ENCODE peak calls at places on chromosomes 2 and 18, in ten cellular contexts. G is GM12878, H is epithelial cell of esophagus, V is breast epithelium, O is Caco-2, F is hepatocyte, P is fibroblast of mammary gland, W is GM12865, B is K562, N is prostate gland. Z is an unnamed sample.

GRCh38 chr18:40821596-40822243 is 1133.3 kb upstream of the PIK3C3 start:
- DNase-seq in V (no peak), B (no peak), O (no peak), W (no peak), P (no peak), F (no peak), N (no peak), H (no peak), G (no peak), Z (no peak)

GRCh38 chr18:63099848-63100625 is 219.5 kb downstream of the BCL2 start:
- DNase-seq in P (no peak), N (no peak), G (peak), O (peak), H (no peak), V (no peak), W (no peak), F (peak), B (no peak), Z (no peak)

GRCh38 chr18:11154369-11154982 is 5.1 kb upstream of the PIEZO2 start:
- DNase-seq in O (peak), G (peak), B (peak), N (no peak), F (peak), H (peak), V (no peak), W (peak), P (peak), Z (peak)

GRCh38 chr2:186894478-186894877 is 45.5 kb upstream of the ZSWIM2 start:
- DNase-seq in V (no peak), O (no peak), B (no peak), G (no peak), H (no peak), N (no peak), P (no peak), W (no peak), F (no peak), Z (no peak)

GRCh38 chr2:240568678-240569522 is 616 bp downstream of the RNPEPL1 start:
- DNase-seq in O (peak), G (no peak), V (peak), F (peak), H (peak), P (peak), W (peak), B (peak), N (peak), Z (peak)

GRCh38 chr2:126704434-126705165 is 48.6 kb downstream of the GYPC start:
- DNase-seq in V (no peak), N (no peak), G (no peak), O (no peak), P (peak), H (no peak), F (no peak), B (no peak), W (no peak), Z (no peak)

GRCh38 chr18:79585395-79586370 is 93.9 kb upstream of the CTDP1 start:
- DNase-seq in F (no peak), W (no peak), O (no peak), G (no peak), V (peak), N (no peak), P (no peak), H (no peak), B (peak), Z (no peak)

GRCh38 chr2:193153576-193153975 is 958.8 kb upstream of the TMEFF2 start:
- DNase-seq in P (no peak), O (no peak), N (no peak), H (peak), V (no peak), W (no peak), G (no peak), F (no peak), B (no peak), Z (no peak)

GRCh38 chr18:607930-608329 is 11.1 kb downstream of the CLUL1 start:
- DNase-seq in P (no peak), G (no peak), H (no peak), W (no peak), B (no peak), F (no peak), N (no peak), V (no peak), O (no peak), Z (no peak)

GRCh38 chr2:47032773-47033101 is 117.1 kb upstream of the MCFD2 start:
- DNase-seq in V (no peak), P (no peak), H (no peak), G (no peak), N (no peak), O (no peak), B (no peak), F (no peak), W (no peak), Z (no peak)

GRCh38 chr2:47031909-47032668 is 116.5 kb upstream of the MCFD2 start:
- DNase-seq in V (no peak), B (no peak), F (peak), H (peak), N (no peak), P (no peak), G (no peak), O (peak), W (no peak), Z (no peak)

GRCh38 chr2:47035615-47036488 is 119.3 kb downstream of the STPG4 start:
- DNase-seq in W (no peak), N (no peak), P (no peak), V (no peak), B (no peak), O (peak), H (no peak), G (no peak), F (no peak), Z (no peak)

GRCh38 chr2:47034973-47035609 is 119.5 kb upstream of the MCFD2 start:
- DNase-seq in F (peak), O (peak), B (no peak), H (no peak), P (no peak), G (peak), W (peak), N (no peak), V (no peak), Z (no peak)

DNA sequence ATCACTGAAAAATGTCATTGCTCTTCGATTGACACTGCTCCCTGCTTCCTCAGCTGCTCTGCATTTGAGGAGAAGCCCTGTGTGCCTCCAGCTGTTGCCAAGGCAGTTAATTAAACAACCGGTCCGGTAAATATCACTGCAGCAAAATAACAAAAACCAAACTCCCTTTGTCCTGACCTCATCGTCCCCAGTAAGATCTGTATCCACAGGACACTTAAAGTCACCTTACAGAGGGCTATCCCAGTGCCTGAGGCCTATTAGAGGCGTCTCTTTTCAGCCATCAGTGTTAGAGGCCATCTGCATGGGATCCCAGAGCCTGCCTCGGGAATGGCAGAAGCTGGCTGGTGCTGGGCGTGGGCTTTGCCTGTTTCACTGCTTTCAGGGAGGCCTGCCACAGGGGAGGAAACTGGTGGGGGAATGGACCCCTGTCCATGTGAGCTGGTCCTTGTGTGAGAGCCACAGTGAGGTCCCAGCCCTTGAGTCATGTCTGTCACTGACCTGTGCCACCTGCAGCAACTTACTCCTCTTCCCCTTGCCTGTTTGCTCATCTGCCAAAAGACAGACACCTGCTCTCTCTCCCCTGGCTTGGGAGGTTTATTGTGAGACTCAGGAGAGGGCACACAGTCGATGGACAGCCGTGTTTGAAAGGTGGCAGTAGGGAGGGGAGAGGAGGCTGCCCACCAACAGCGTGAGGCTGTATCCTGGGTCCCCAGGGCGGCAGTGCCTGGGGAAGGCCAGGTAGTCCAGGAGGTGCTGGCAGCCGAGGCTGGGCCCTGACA is 117.7 kb upstream of the MCFD2 start:
- DNase-seq in P (no peak), B (no peak), O (no peak), V (no peak), N (no peak), G (no peak), F (no peak), W (no peak), H (no peak), Z (peak)
- H3K4me3 ChIP-seq in P (peak), B (no peak), O (no peak), V (no peak), N (no peak), G (no peak), F (no peak), W (no peak), H (no peak), Z (peak)

GRCh38 chr2:174344716-174345472 is 10.1 kb downstream of the SP9 start:
- DNase-seq in B (peak), W (no peak), N (no peak), P (peak), V (no peak), H (peak), G (no peak), F (peak), O (no peak), Z (peak)
- TF ChIP-seq CTCF in B (peak), W (peak), N (peak), P (peak), V (no peak), H (peak), G (no peak), F (peak), O (peak), Z (no peak)

GRCh38 chr2:62455957-62456692 is 49.9 kb downstream of the TMEM17 start:
- DNase-seq in H (no peak), V (no peak), W (no peak), O (no peak), N (no peak), B (no peak), G (no peak), P (no peak), F (no peak), Z (no peak)
- H3K4me3 ChIP-seq in H (no peak), V (no peak), W (no peak), O (no peak), N (no peak), B (no peak), G (no peak), P (no peak), F (no peak), Z (no peak)

GRCh38 chr2:39871291-39871761 is 92.3 kb upstream of the THUMPD2 start:
- DNase-seq in F (peak), P (peak), G (no peak), O (no peak), V (no peak), W (no peak), H (peak), B (no peak), N (no peak), Z (peak)
- TF ChIP-seq CTCF in F (no peak), P (no peak), G (no peak), O (no peak), V (no peak), W (no peak), H (no peak), B (no peak), N (no peak), Z (no peak)

GRCh38 chr2:61670591-61671503 is 132.7 kb upstream of the XPO1 start:
- DNase-seq in G (peak), O (no peak), B (peak), H (peak), V (no peak), P (peak), N (peak), W (peak), F (peak), Z (no peak)

GRCh38 chr2:61677306-61677705 is 139.2 kb upstream of the XPO1 start:
- DNase-seq in O (no peak), P (no peak), N (no peak), B (no peak), F (no peak), V (no peak), W (no peak), G (no peak), H (no peak), Z (no peak)

GRCh38 chr2:61675204-61675603 is 137.0 kb upstream of the XPO1 start:
- DNase-seq in W (no peak), F (no peak), B (no peak), N (no peak), O (no peak), H (no peak), G (no peak), V (no peak), P (no peak), Z (no peak)

DNA sequence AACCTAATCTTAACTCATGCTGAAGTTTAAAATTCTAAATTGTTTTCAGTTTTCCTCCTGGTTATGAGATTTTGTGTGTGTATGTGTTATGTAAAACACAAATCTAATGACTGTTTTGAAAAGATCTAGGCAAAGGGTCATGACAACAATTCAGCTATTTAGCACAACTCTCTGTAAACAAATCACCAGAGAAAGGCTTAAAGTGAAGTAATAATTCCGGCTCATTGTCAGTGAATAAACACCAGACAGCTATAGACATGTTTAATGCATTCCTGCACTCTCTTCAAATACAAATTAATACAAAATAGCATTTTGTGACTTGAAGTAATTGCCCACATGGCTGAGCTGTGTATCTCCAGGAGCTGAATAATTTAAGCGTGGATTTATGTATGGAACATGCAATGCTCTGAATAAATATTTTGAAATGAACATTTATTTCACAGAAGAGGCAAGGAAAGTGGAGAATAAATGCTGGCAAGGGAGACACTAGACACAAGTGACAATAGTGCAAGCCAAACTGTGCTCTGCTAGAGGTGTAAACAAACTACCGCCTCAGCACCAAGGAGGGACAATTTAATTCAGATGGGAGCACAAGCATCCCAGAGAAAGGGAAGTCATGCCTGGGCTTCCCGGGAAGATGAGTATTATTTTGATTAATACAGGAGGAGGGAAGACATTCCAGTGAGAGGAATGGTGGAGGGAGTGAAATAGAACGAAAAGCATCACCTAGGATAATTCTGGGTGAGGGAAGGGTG is 133.6 kb upstream of the XPO1 start:
- DNase-seq in N (no peak), G (no peak), F (no peak), P (peak), O (no peak), B (no peak), W (no peak), H (peak), V (no peak), Z (peak)
- H3K4me3 ChIP-seq in N (peak), G (peak), F (no peak), P (no peak), O (no peak), B (no peak), W (peak), H (no peak), V (no peak), Z (peak)

DNA sequence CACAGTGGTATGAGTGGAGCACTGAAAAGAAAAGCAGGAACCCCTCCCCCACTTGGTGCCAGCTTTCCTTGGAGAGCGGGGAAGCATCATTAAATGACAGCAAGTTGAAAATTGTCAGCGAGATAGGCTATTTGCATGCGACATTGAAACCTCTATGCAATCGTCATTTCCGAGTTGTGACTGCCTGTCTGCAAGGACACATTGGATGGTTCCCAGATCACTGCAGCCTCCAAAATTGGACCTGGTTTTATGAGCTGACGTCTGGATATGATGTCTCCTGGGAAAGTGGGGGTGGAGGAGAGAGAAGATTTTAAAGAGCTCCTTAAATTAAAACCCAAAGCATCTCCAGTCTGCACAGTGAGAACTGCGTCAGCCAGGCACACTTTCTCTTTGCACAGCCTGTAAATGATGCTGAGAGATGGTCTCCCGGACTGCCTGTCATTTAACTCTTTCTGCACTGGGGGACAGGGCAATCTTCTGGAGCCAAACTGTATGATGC is 57.8 kb upstream of the KIF5C start:
- DNase-seq in F (peak), H (no peak), W (no peak), P (peak), N (no peak), V (no peak), O (no peak), B (no peak), G (no peak), Z (no peak)
- TF ChIP-seq CTCF in F (no peak), H (no peak), W (no peak), P (no peak), N (no peak), V (no peak), O (no peak), B (no peak), G (no peak), Z (no peak)

GRCh38 chr2:177604291-177605065 is 211.9 kb downstream of the AGPS start:
- DNase-seq in P (peak), V (no peak), W (peak), N (no peak), H (peak), B (peak), G (no peak), F (peak), O (peak), Z (peak)
- H3K4me3 ChIP-seq in P (no peak), V (no peak), W (no peak), N (no peak), H (no peak), B (no peak), G (no peak), F (no peak), O (no peak), Z (peak)

GRCh38 chr2:54052825-54053718 is 62.3 kb upstream of the ACYP2 start:
- DNase-seq in V (no peak), F (no peak), G (no peak), B (peak), N (no peak), P (peak), H (peak), W (peak), O (no peak), Z (peak)
- TF ChIP-seq CTCF in V (no peak), F (no peak), G (peak), B (peak), N (no peak), P (peak), H (peak), W (peak), O (peak), Z (peak)

DNA sequence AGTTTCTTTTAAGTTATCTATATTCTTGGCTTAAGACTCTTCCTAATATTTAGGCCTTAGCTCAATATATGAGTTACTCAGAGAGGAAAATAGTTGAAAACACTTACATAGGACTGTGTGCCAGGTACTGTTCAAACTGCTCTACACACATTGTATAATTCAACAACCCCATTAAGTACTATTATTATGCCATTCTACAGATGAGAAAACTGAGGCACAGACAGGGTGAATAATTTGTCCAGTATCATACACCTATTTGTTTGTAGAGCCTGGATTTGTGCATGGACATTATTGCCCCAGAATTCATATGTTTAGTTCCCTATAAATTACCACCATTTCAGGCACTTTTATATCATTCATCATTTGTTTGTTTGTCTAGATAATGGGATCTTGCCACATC is 17.7 kb upstream of the GAD1 start:
- DNase-seq in B (no peak), N (no peak), W (no peak), F (no peak), P (no peak), G (no peak), O (no peak), V (no peak), H (no peak), Z (no peak)
- H3K4me3 ChIP-seq in B (no peak), N (no peak), W (no peak), F (no peak), P (no peak), G (no peak), O (no peak), V (no peak), H (no peak), Z (no peak)